ENCODE peak calls at places on chromosomes 4 and X, in five cellular contexts. V is K562, B is HepG2, Y is GM12878, E is H1. C is an unnamed sample.

GRCh38 chr4:186719925-186720694 is 3.5 kb downstream of the FAT1 start:
- DNase-seq in V (peak), Y (no peak), E (no peak), B (no peak), C (peak)

GRCh38 chrX:76850851-76851250 is 423.3 kb downstream of the MAGEE1 start:
- DNase-seq in Y (no peak), B (no peak), E (peak), V (no peak), C (peak)

GRCh38 chr4:3879681-3880594 is 113.8 kb downstream of the ADRA2C start:
- DNase-seq in E (peak), V (no peak), Y (no peak), B (no peak), C (peak)

GRCh38 chrX:104112326-104112951 is at the start of gene ZCCHC18:
- DNase-seq in V (peak), E (peak), Y (no peak), B (peak), C (peak)

GRCh38 chr4:128818442-128818841 is 8.9 kb downstream of the JADE1 start:
- DNase-seq in Y (no peak), V (no peak), E (no peak), B (no peak), C (no peak)

GRCh38 chr4:40995850-40996249 is 218.5 kb downstream of the APBB2 start:
- DNase-seq in Y (no peak), E (no peak), V (no peak), B (no peak), C (no peak)

GRCh38 chr4:81215219-81215892 is at the start of gene PRKG2:
- DNase-seq in B (no peak), Y (no peak), V (no peak), E (peak), C (peak)

GRCh38 chr4:61041527-61041926 is 158.6 kb upstream of the ADGRL3 start:
- DNase-seq in V (no peak), Y (no peak), E (no peak), B (no peak), C (no peak)

GRCh38 chr4:61605971-61606370 is 405.8 kb downstream of the ADGRL3 start:
- DNase-seq in B (no peak), Y (no peak), V (no peak), E (no peak), C (no peak)

GRCh38 chr4:646460-646859 is 21.1 kb downstream of the PDE6B start:
- DNase-seq in Y (no peak), V (peak), E (no peak), B (no peak), C (no peak)

GRCh38 chr4:10020871-10021676 is at the start of gene SLC2A9:
- DNase-seq in V (no peak), B (peak), Y (no peak), E (no peak), C (no peak)

GRCh38 chr4:54513231-54513630 is 144.5 kb upstream of the KIT start:
- DNase-seq in Y (no peak), E (no peak), B (no peak), V (no peak), C (no peak)

GRCh38 chr4:108849611-108850406 is 87.0 kb upstream of the ETNPPL start:
- DNase-seq in B (no peak), Y (peak), E (no peak), V (no peak), C (peak)

GRCh38 chr4:47238697-47239096 is 207.3 kb downstream of the GABRB1 start:
- DNase-seq in V (no peak), Y (no peak), E (no peak), B (no peak), C (no peak)

GRCh38 chr4:108051343-108051742 is 61.7 kb downstream of the HADH start:
- DNase-seq in V (no peak), Y (no peak), E (no peak), B (no peak), C (no peak)

GRCh38 chrX:68932611-68933010 is 103.8 kb downstream of the EFNB1 start:
- DNase-seq in Y (no peak), V (no peak), E (no peak), B (no peak), C (no peak)

GRCh38 chrX:55919367-55920221 is 202.0 kb downstream of the RRAGB start:
- DNase-seq in B (no peak), Y (peak), V (no peak), E (no peak), C (peak)

GRCh38 chrX:97524340-97524739 is 640.6 kb downstream of the RPA4 start:
- DNase-seq in Y (no peak), E (no peak), V (no peak), B (no peak), C (no peak)

GRCh38 chr4:7978489-7978888 is 38.8 kb upstream of the AFAP1 start:
- DNase-seq in B (no peak), E (no peak), V (no peak), Y (no peak), C (peak)

GRCh38 chr4:163048447-163048846 is 118.2 kb downstream of the NAF1 start:
- DNase-seq in Y (no peak), B (peak), V (peak), E (no peak), C (peak)

GRCh38 chr4:95220205-95221175 is 328.3 kb downstream of the UNC5C start:
- DNase-seq in V (no peak), E (no peak), Y (no peak), B (peak), C (no peak)

GRCh38 chr4:20301161-20301560 is 49.5 kb downstream of the SLIT2 start:
- DNase-seq in E (no peak), B (no peak), V (no peak), Y (no peak), C (no peak)

GRCh38 chr4:4507923-4508322 is 33.9 kb downstream of the STX18 start:
- DNase-seq in B (peak), E (no peak), V (peak), Y (no peak), C (peak)

GRCh38 chrX:132786217-132786616 is 172.2 kb downstream of the HS6ST2 start:
- DNase-seq in E (no peak), Y (no peak), V (no peak), B (no peak), C (no peak)

GRCh38 chr4:188986271-188986689 is 847.0 kb downstream of the TRIML1 start:
- DNase-seq in Y (no peak), B (peak), E (no peak), V (no peak), C (no peak)

GRCh38 chr4:5836943-5837342 is 55.9 kb downstream of the CRMP1 start:
- DNase-seq in B (peak), Y (no peak), E (no peak), V (no peak), C (no peak)

GRCh38 chr4:176498857-176499256 is 179.1 kb downstream of the SPCS3 start:
- DNase-seq in Y (no peak), B (no peak), E (no peak), V (no peak), C (no peak)

GRCh38 chr4:85681194-85681803 is 206.3 kb downstream of the ARHGAP24 start:
- DNase-seq in B (no peak), E (no peak), Y (no peak), V (no peak), C (no peak)
- TF ChIP-seq CREB1 in B (no peak), E (no peak), Y (no peak), V (no peak), C (no peak)

GRCh38 chr4:166042510-166043055 is 169.5 kb downstream of the TLL1 start:
- DNase-seq in Y (no peak), V (no peak), B (no peak), E (no peak), C (no peak)
- H2AFZ ChIP-seq in Y (no peak), V (no peak), B (no peak), E (peak), C (no peak)

DNA sequence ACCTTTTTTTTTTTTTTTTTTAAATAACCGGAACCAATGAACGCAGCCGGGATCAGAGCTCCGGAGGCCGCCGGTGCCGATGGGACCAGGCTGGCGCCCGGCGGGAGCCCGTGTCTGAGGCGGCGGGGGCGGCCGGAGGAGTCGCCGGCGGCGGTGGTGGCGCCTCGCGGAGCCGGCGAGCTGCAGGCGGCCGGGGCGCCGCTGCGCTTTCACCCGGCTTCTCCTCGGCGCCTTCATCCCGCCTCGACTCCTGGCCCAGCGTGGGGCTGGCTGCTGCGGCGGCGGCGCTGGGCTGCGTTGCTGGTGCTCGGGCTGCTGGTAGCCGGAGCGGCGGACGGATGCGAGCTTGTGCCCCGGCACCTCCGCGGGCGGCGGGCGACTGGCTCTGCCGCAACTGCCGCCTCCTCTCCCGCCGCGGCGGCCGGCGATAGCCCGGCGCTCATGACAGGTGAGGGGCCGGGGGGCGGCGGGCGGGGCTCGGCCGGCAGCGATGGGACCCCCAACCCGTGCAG is 337 bp downstream of the STIM2 start:
- DNase-seq in E (peak), B (peak), V (no peak), Y (no peak), C (peak)
- TF ChIP-seq CREB1 in E (no peak), B (no peak), V (no peak), Y (no peak), C (no peak)

DNA sequence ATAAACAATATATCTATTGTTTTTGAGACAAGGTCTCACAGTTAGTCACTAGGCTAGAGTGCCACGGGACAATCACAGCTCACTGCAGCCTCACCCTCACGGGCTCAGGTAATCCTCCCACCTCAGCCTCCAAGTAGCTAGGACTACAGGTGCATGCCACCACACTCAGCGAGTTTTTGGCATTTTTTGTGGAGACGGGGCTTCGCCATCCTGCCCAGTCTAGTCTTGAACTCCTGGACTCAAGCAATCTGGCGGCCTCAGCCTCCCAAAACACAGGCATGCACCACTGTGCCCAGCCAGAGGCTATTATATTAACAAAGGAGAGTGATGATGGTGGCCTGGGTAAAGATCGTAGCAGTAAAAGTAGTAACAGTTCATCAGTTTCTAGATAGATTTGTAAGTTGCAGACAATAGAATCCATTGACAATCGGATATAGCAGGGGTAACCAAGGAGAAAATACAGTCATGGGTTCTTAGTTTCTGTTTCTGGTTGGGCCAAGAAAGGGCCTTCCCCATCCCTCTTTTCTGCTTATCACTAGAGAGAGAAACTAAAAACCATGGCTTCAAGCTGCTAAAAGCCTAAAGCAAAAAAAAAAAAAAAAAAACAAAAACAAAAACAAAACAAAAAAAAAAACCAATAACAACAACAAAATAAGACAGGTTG is 60.6 kb downstream of the ANXA10 start:
- DNase-seq in Y (no peak), E (no peak), V (no peak), B (no peak), C (no peak)
- H2AFZ ChIP-seq in Y (no peak), E (no peak), V (no peak), B (no peak), C (no peak)

GRCh38 chr4:102566426-102566825 is 65.3 kb downstream of the NFKB1 start:
- DNase-seq in V (no peak), Y (no peak), B (no peak), E (no peak), C (no peak)

GRCh38 chr4:102574317-102574716 is 73.2 kb downstream of the NFKB1 start:
- DNase-seq in E (no peak), B (no peak), Y (no peak), V (no peak), C (no peak)

GRCh38 chr4:102564399-102564921 is 63.3 kb downstream of the NFKB1 start:
- DNase-seq in E (no peak), Y (peak), B (no peak), V (no peak), C (no peak)

GRCh38 chr4:102572452-102572851 is 71.3 kb downstream of the NFKB1 start:
- DNase-seq in B (no peak), V (no peak), Y (no peak), E (no peak), C (no peak)

DNA sequence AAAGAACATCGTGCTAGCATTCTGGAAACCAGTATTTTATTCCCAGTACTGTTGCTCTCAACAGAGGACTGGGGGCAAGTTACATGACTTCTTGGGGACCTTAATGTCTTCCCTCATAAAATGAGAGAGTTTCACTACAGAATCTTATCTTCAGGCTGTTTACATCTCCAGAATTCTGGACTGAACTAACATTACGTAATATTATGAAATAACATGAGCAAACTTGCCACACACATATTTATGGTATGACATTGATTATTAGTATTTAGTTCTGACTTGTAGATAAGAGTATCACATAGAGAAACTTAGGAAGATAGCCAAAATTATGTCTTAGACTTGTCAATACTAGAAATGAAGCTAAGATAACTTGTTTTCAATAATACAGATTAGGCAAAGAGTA is 68.0 kb downstream of the NFKB1 start:
- DNase-seq in B (no peak), V (no peak), Y (no peak), E (no peak), C (no peak)
- TF ChIP-seq CREB1 in B (no peak), V (no peak), Y (no peak), E (no peak), C (no peak)

GRCh38 chrX:120561634-120562568 is 1.1 kb upstream of the CUL4B start:
- DNase-seq in E (no peak), V (no peak), B (no peak), Y (no peak), C (no peak)
- H2AFZ ChIP-seq in E (peak), V (peak), B (no peak), Y (no peak), C (peak)

DNA sequence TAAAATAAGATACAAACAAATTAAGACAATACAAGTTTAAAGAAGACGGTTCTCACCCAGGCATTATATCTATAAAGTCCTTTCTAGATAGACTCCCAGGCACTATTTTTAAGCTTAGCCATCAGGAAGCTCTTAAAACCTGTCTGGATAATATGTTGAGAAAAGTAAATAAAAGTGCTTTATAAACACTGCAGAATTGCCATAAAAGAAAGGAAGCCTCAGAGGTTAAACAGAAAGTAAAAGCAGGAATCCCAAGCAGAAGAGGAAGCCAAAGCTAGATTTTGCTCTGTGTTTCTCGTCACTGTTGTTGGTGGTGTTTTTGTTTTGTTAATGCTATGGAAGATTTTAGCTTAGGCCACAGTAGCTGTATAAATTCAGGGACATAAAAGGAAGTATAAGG is 1267.3 kb downstream of the PCDH19 start:
- DNase-seq in E (no peak), V (no peak), Y (no peak), B (no peak), C (peak)
- TF ChIP-seq CREB1 in E (no peak), V (no peak), Y (no peak), B (no peak), C (no peak)

GRCh38 chr4:102787944-102788343 is 27.2 kb upstream of the MANBA start:
- DNase-seq in V (no peak), E (no peak), Y (no peak), B (no peak), C (no peak)
- H2AFZ ChIP-seq in V (no peak), E (no peak), Y (no peak), B (no peak), C (no peak)

GRCh38 chr4:106222548-106222947 is 93.5 kb downstream of the TBCK start:
- DNase-seq in E (no peak), V (no peak), Y (no peak), B (no peak), C (peak)
- TF ChIP-seq CREB1 in E (no peak), V (no peak), Y (no peak), B (no peak), C (no peak)

DNA sequence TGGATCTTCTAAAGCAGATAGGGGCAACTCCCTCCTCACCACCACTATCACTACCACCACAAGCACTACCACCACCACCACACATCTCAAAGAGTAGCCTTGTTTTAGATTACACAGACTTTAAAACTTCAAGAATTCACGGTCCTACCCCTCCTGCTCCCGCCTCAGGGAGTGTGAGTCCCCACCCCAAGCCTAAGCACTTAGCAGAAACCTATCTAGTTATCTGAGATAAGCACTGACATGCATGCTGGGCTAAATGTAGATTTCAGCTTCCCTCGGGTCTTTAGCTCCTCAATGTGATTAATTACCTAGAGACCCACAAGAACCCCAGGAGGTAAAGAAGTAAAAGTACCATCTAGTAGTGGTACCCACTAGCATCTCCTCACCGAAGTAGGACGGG is 775 bp downstream of the AMOT start:
- DNase-seq in V (no peak), Y (no peak), E (no peak), B (no peak), C (peak)
- H2AFZ ChIP-seq in V (no peak), Y (no peak), E (no peak), B (no peak), C (no peak)

C was measured in GM23338.